ENCODE peak calls at places on chromosomes 3 and 15, in five cellular contexts. T is choroid plexus epithelial cell, C is pancreas, U is fibroblast of the aortic adventitia, B is AG04450. K is an unnamed sample.

GRCh38 chr15:38217181-38217580 is 35.5 kb upstream of the SPRED1 start:
- DNase-seq in B (peak; percentile 23), U (peak; percentile 56), T (peak; percentile 87), C (no peak), K (peak; percentile 34)

GRCh38 chr3:58434511-58434910 is 879 bp upstream of the PDHB start:
- DNase-seq in C (no peak), T (no peak), B (no peak), U (no peak), K (no peak)

GRCh38 chr3:12920967-12921366 is 79.6 kb upstream of the RPL32 start:
- DNase-seq in B (no peak), C (no peak), U (no peak), T (no peak), K (no peak)

GRCh38 chr3:99012051-99012450 is 110.6 kb upstream of the DCBLD2 start:
- DNase-seq in T (peak; percentile 46), C (no peak), B (no peak), U (peak; percentile 58), K (peak; percentile 39)

GRCh38 chr3:172201136-172201989 is 162.0 kb downstream of the FNDC3B start:
- DNase-seq in T (peak; percentile 90), B (peak; percentile 86), U (peak; percentile 98), C (peak; percentile 71), K (peak; percentile 90)

GRCh38 chr3:157201648-157202278 is 41.8 kb upstream of the CCNL1 start:
- DNase-seq in C (no peak), T (peak; percentile 71), B (no peak), U (peak; percentile 76), K (peak; percentile 44)

GRCh38 chr3:104907507-104907906 is 459.2 kb upstream of the ALCAM start:
- DNase-seq in T (peak; percentile 85), U (peak; percentile 81), B (peak; percentile 58), C (no peak), K (peak; percentile 12)

GRCh38 chr15:35626531-35626930 is 80.6 kb upstream of the DPH6 start:
- DNase-seq in B (no peak), C (no peak), U (peak; percentile 84), T (no peak), K (no peak)

GRCh38 chr3:116302087-116302747 is 143.1 kb downstream of the LSAMP start:
- DNase-seq in U (peak; percentile 73), T (no peak), C (no peak), B (no peak), K (no peak)

GRCh38 chr3:149936812-149937230 is 33.9 kb downstream of the PFN2 start:
- DNase-seq in C (peak; percentile 63), U (peak; percentile 71), T (peak; percentile 80), B (no peak), K (peak; percentile 45)

GRCh38 chr3:178295257-178295912 is 240.9 kb upstream of the KCNMB2 start:
- DNase-seq in U (peak; percentile 97), C (no peak), B (no peak), T (no peak), K (peak; percentile 78)

GRCh38 chr3:45140392-45140791 is 5.8 kb downstream of the CDCP1 start:
- DNase-seq in T (no peak), B (no peak), U (peak; percentile 68), C (no peak), K (no peak)

GRCh38 chr3:188695251-188695650 is 476.5 kb upstream of the TPRG1 start:
- DNase-seq in B (no peak), U (no peak), C (no peak), T (no peak), K (no peak)

GRCh38 chr3:79690072-79690471 is 77.7 kb downstream of the ROBO1 start:
- DNase-seq in B (no peak), T (no peak), U (no peak), C (no peak), K (no peak)

GRCh38 chr3:134371542-134372324 is 2.5 kb downstream of the AMOTL2 start:
- DNase-seq in T (peak; percentile 51), U (peak; percentile 64), B (no peak), C (peak; percentile 27), K (no peak)

GRCh38 chr3:69542265-69543079 is 156.6 kb upstream of the FRMD4B start:
- DNase-seq in B (no peak), T (no peak), U (no peak), C (peak; percentile 59), K (no peak)

GRCh38 chr3:134351421-134351820 is 22.8 kb downstream of the AMOTL2 start:
- DNase-seq in C (peak; percentile 24), B (no peak), U (peak; percentile 73), T (no peak), K (no peak)

GRCh38 chr3:127406309-127407025 is 118.6 kb upstream of the PRR20G start:
- DNase-seq in B (no peak), C (peak; percentile 42), T (no peak), U (no peak), K (no peak)

GRCh38 chr3:168071535-168071934 is 24.2 kb downstream of the GOLIM4 start:
- DNase-seq in U (peak; percentile 71), B (peak; percentile 43), T (peak; percentile 89), C (no peak), K (peak; percentile 66)

GRCh38 chr15:31159837-31160236 is 58.3 kb upstream of the TRPM1 start:
- DNase-seq in T (no peak), B (no peak), C (no peak), U (no peak), K (no peak)
- H3K4me3 ChIP-seq in T (no peak overlapping the region), B (no peak overlapping the region), C (no peak overlapping the region), U (no peak overlapping the region), K (no peak overlapping the region)

GRCh38 chr15:37135225-37135624 is 34.9 kb upstream of the MEIS2 start:
- DNase-seq in U (no peak), B (no peak), C (no peak), T (peak; percentile 30), K (no peak)
- TF ChIP-seq CTCF in U (peak; percentile 51), B (peak; percentile 32), C (peak; percentile 14), T (peak; percentile 49), K (peak; percentile 38)

GRCh38 chr15:84715442-84716035 is 400 bp downstream of the SEC11A start:
- DNase-seq in C (no peak), T (peak; percentile 44), U (peak; percentile 44), B (no peak), K (no peak)
- H3K4me3 ChIP-seq in C (peak overlapping the region; percentile 89), T (peak overlapping the region; percentile 97), U (peak overlapping the region; percentile 91), B (peak overlapping the region; percentile 94), K (peak overlapping the region; percentile 77)

GRCh38 chr3:180829409-180830405 is 82.8 kb upstream of the FXR1 start:
- DNase-seq in T (no peak), U (no peak), B (no peak), C (no peak), K (no peak)

GRCh38 chr3:180828001-180828720 is 84.3 kb upstream of the FXR1 start:
- DNase-seq in B (no peak), U (no peak), C (no peak), T (no peak), K (no peak)

GRCh38 chr3:180828723-180829408 is 83.6 kb upstream of the FXR1 start:
- DNase-seq in U (no peak), C (no peak), T (no peak), B (no peak), K (no peak)

GRCh38 chr3:180827171-180827570 is 85.3 kb upstream of the FXR1 start:
- DNase-seq in B (no peak), C (no peak), T (no peak), U (no peak), K (no peak)
- TF ChIP-seq CTCF in B (no peak), C (no peak), T (no peak), U (no peak), K (no peak)

DNA sequence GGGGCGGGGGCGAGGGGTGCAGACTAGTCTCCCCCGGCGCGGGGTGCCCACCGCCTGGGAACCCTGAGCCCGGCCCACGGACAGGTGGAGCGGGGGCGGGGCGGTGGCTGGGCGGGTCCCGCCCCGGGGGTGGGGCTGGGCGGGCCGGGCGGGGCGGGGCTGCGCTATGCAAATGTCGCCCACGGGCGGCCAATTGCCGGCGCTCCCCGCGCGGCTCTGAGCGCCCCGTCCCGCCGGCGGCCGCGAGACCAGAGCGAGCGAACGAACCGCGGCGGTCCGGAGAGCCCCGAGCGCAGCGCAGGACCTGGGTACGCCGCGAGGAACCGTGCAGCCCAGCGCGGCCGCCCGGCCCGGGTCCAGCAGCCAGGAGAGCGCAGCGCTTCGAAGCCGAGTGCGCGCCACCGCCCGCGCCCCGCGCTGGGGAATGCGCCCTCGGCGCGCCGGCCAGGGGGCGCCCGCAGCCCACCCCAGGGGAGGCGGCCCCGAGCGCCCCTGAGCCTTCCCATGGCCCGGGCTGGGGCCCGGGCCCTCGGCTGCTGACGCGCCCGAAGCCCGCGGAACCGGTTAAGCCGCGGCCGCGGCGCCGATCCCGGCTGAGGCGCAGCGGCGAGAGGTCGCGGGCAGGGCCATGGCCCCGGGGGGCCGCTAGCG is at the start of gene SEMA3F:
- DNase-seq in B (no peak), U (peak; percentile 51), T (peak; percentile 62), C (peak; percentile 86), K (no peak)
- H3K4me3 ChIP-seq in B (peak within 1 kb of the TSS; percentile 69), U (peak within 1 kb of the TSS; percentile 70), T (peak within 1 kb of the TSS; percentile 44), C (peak within 1 kb of the TSS; percentile 57), K (peak within 1 kb of the TSS; percentile 69)

DNA sequence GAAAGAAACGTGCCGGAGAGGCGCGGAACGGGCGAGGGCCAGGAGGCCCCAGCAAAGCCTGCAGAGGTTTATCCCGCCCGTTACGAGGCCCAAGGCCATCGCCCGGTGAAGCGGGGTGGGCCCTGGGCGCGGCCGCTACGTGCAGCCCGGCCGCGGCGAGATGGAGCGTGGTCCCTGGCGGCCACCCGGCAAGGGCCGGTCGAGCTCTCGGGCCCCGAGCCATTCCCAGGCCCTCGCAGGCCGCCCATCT is 1.1 kb downstream of the PKM start:
- DNase-seq in C (no peak), B (no peak), U (no peak), T (peak; percentile 11), K (no peak)
- TF ChIP-seq CTCF in C (no peak), B (no peak), U (no peak), T (no peak), K (no peak)

GRCh38 chr3:141405025-141405424 is 36.7 kb downstream of the ZBTB38 start:
- DNase-seq in T (peak; percentile 65), B (no peak), C (no peak), U (peak; percentile 72), K (no peak)
- H3K4me3 ChIP-seq in T (no peak overlapping the region), B (no peak overlapping the region), C (no peak overlapping the region), U (no peak overlapping the region), K (no peak overlapping the region)